ENCODE peak calls at places on chromosomes 13 and 19, in eight cellular contexts. C, A, S, P, V, B, R and Z are unnamed samples.

GRCh38 chr13:29255567-29255966 is 339.9 kb downstream of the SLC7A1 start:
- DNase-seq in A (no peak), C (no peak), V (no peak), S (no peak), R (no peak), B (no peak), P (no peak), Z (no peak)

GRCh38 chr19:44552324-44552723 is 22.8 kb upstream of the CEACAM20 start:
- DNase-seq in B (peak), S (peak), C (peak), A (peak), V (peak), P (no peak), R (peak), Z (peak)

GRCh38 chr13:76992548-76993001 is 694 bp downstream of the CLN5 start:
- DNase-seq in B (no peak), R (peak), S (peak), P (no peak), V (peak), A (peak), C (peak), Z (peak)

GRCh38 chr19:771332-771785 is 20.4 kb downstream of the MISP start:
- DNase-seq in P (peak), S (peak), B (no peak), A (peak), C (peak), V (no peak), R (peak), Z (peak)

GRCh38 chr13:41311607-41312500 is 787 bp downstream of the NAA16 start:
- DNase-seq in P (peak), A (peak), C (peak), V (peak), B (no peak), S (peak), R (peak), Z (peak)

GRCh38 chr19:6711605-6712004 is 8.8 kb downstream of the C3 start:
- DNase-seq in V (no peak), A (no peak), R (no peak), S (no peak), C (no peak), B (no peak), P (no peak), Z (no peak)

GRCh38 chr19:3474614-3475013 is 5.7 kb downstream of the SMIM24 start:
- DNase-seq in A (no peak), B (no peak), C (no peak), S (no peak), P (no peak), R (no peak), V (no peak), Z (no peak)

GRCh38 chr13:44243198-44243852 is 130.3 kb upstream of the SERP2 start:
- DNase-seq in R (peak), V (peak), A (peak), C (peak), P (no peak), B (peak), S (peak), Z (peak)

GRCh38 chr19:56309511-56310185 is 5.0 kb downstream of the ZSCAN5A start:
- DNase-seq in S (peak), B (peak), C (peak), V (peak), A (peak), R (peak), P (no peak), Z (peak)